ENCODE peak calls at places on chromosomes 7 and 10, in four cellular contexts. One of them, this sample, is unnamed.

GRCh38 chr10:77351386-77351785 is 286.2 kb downstream of the KCNMA1 start:
- DNase-seq in GM12878: no peak
- DNase-seq in K562: no peak
- DNase-seq in HepG2: no peak
- DNase-seq in this sample: no peak

GRCh38 chr10:1747590-1748157 is 10.3 kb upstream of the ADARB2 start:
- DNase-seq in HepG2: no peak
- DNase-seq in GM12878: no peak
- DNase-seq in K562: no peak
- DNase-seq in this sample: no peak

GRCh38 chr10:79322616-79323566 is 24.4 kb upstream of the PPIF start:
- DNase-seq in K562: no peak
- DNase-seq in HepG2: no peak
- DNase-seq in GM12878: peak
- DNase-seq in this sample: no peak

GRCh38 chr7:55019691-55020480 is 1.1 kb downstream of the EGFR start:
- DNase-seq in GM12878: no peak
- DNase-seq in K562: no peak
- DNase-seq in HepG2: no peak
- DNase-seq in this sample: peak

GRCh38 chr7:71777278-71777677 is 634.9 kb downstream of the CALN1 start:
- DNase-seq in K562: no peak
- DNase-seq in HepG2: no peak
- DNase-seq in GM12878: no peak
- DNase-seq in this sample: no peak

GRCh38 chr7:7554647-7555575 is 11.8 kb upstream of the MIOS start:
- DNase-seq in HepG2: no peak
- DNase-seq in GM12878: no peak
- DNase-seq in K562: no peak
- DNase-seq in this sample: no peak

GRCh38 chr10:116263870-116264269 is 9.1 kb downstream of the GFRA1 start:
- DNase-seq in K562: no peak
- DNase-seq in HepG2: no peak
- DNase-seq in GM12878: no peak
- DNase-seq in this sample: no peak

GRCh38 chr10:86261470-86261869 is 105.1 kb downstream of the GRID1 start:
- DNase-seq in GM12878: no peak
- DNase-seq in K562: no peak
- DNase-seq in HepG2: no peak
- DNase-seq in this sample: no peak

GRCh38 chr7:112889834-112890438 is 99.7 kb upstream of the TMEM168 start:
- DNase-seq in HepG2: no peak
- DNase-seq in GM12878: no peak
- DNase-seq in K562: no peak
- DNase-seq in this sample: no peak

GRCh38 chr10:82564353-82565218 is 689.6 kb downstream of the NRG3 start:
- DNase-seq in K562: no peak
- DNase-seq in HepG2: no peak
- DNase-seq in GM12878: no peak
- DNase-seq in this sample: no peak
- TF ChIP-seq ETV6 in K562: no peak
- TF ChIP-seq ETV6 in HepG2: no peak
- TF ChIP-seq ETV6 in GM12878: no peak
- TF ChIP-seq ETV6 in this sample: no peak

GRCh38 chr7:24024689-24025088 is 259.3 kb upstream of the NPY start:
- DNase-seq in HepG2: no peak
- DNase-seq in K562: no peak
- DNase-seq in GM12878: no peak
- DNase-seq in this sample: no peak
- TF ChIP-seq ETV6 in HepG2: no peak
- TF ChIP-seq ETV6 in K562: no peak
- TF ChIP-seq ETV6 in GM12878: no peak
- TF ChIP-seq ETV6 in this sample: no peak

GRCh38 chr7:36469236-36469635 is 79.6 kb downstream of the ANLN start:
- DNase-seq in K562: no peak
- DNase-seq in HepG2: no peak
- DNase-seq in GM12878: no peak
- DNase-seq in this sample: no peak
- TF ChIP-seq ETV6 in K562: no peak
- TF ChIP-seq ETV6 in HepG2: no peak
- TF ChIP-seq ETV6 in GM12878: no peak
- TF ChIP-seq ETV6 in this sample: no peak

GRCh38 chr7:150971242-150972048 is 6.7 kb downstream of the KCNH2 start:
- DNase-seq in HepG2: no peak
- DNase-seq in GM12878: no peak
- DNase-seq in K562: peak
- DNase-seq in this sample: no peak
- TF ChIP-seq ETV6 in HepG2: no peak
- TF ChIP-seq ETV6 in GM12878: no peak
- TF ChIP-seq ETV6 in K562: no peak
- TF ChIP-seq ETV6 in this sample: no peak

DNA sequence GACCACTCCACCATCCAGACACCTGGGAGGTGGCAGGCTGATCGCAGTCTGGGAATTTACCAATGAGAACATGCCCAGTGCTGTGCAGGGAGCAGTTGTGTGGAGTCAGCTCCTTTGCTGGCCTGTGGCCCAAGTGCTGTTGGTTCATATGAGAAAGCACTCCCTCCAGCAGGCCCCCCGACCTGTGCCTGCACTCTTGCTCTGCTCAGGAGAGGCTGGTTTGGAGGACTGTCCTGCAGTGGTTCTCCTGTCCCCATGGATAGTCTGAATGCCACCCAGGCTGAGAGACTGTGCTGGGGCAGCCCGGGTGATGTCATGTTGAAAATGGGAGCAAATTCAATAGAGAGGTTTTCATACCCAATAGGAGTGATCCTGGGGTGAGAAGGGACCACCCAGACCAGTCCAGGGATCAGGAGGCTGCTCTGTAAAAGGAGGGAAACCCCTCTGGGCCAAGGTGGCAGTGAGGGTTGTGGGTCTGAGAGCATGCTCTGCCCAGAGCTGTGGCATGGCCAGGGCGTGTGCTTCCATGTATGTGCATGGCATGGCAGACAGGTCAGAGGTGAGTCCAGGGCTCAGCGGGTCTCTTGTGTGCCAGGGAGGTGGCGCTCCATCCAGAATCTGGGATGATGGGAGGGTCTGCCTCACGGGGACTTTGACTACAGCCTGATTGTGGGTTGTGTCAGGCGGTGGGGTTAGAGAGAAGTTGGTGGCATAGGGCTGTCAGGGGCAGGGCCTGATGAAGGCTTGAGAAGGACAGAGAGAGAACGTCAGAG is 12.8 kb downstream of the ADCY1 start:
- DNase-seq in GM12878: no peak
- DNase-seq in K562: no peak
- DNase-seq in HepG2: no peak
- DNase-seq in this sample: no peak
- TF ChIP-seq ETV6 in GM12878: no peak
- TF ChIP-seq ETV6 in K562: no peak
- TF ChIP-seq ETV6 in HepG2: no peak
- TF ChIP-seq ETV6 in this sample: no peak

GRCh38 chr10:16594106-16594505 is 72.4 kb upstream of the C1QL3 start:
- DNase-seq in GM12878: no peak
- DNase-seq in K562: no peak
- DNase-seq in HepG2: no peak
- DNase-seq in this sample: no peak

GRCh38 chr10:16599662-16600061 is 78.0 kb upstream of the C1QL3 start:
- DNase-seq in HepG2: no peak
- DNase-seq in GM12878: no peak
- DNase-seq in K562: no peak
- DNase-seq in this sample: no peak

GRCh38 chr10:16602104-16602735 is 80.5 kb upstream of the C1QL3 start:
- DNase-seq in HepG2: no peak
- DNase-seq in K562: no peak
- DNase-seq in GM12878: no peak
- DNase-seq in this sample: no peak

GRCh38 chr10:16592327-16592854 is 70.7 kb upstream of the C1QL3 start:
- DNase-seq in K562: no peak
- DNase-seq in GM12878: no peak
- DNase-seq in HepG2: no peak
- DNase-seq in this sample: no peak

DNA sequence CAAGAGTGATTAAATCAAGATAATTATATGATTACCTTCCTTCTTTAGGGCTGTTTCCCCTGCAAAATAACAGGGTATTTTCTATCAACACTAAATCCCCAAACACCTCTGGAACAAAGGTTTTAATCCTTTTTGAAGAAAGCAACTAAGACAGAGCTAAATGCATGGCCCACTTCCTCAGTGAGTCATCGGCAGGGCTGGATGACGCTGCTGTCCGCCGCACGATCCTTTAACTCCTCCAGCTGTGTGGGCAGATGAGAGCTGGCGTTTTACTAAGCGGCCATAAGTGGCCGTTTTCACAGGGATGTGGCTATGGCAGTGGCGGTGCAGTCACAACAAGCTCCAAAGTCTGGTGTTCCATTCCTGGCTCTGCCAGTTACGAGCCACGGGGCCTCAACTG is 76.0 kb upstream of the C1QL3 start:
- DNase-seq in GM12878: no peak
- DNase-seq in K562: peak
- DNase-seq in HepG2: no peak
- DNase-seq in this sample: no peak
- TF ChIP-seq ETV6 in GM12878: no peak
- TF ChIP-seq ETV6 in K562: no peak
- TF ChIP-seq ETV6 in HepG2: no peak
- TF ChIP-seq ETV6 in this sample: no peak

GRCh38 chr10:20811131-20811530 is 86.0 kb downstream of the NEBL start:
- DNase-seq in K562: no peak
- DNase-seq in HepG2: no peak
- DNase-seq in GM12878: no peak
- DNase-seq in this sample: no peak
- TF ChIP-seq ETV6 in K562: no peak
- TF ChIP-seq ETV6 in HepG2: no peak
- TF ChIP-seq ETV6 in GM12878: no peak
- TF ChIP-seq ETV6 in this sample: no peak

GRCh38 chr10:124307531-124308350 is 111.0 kb downstream of the OAT start:
- DNase-seq in GM12878: no peak
- DNase-seq in HepG2: no peak
- DNase-seq in K562: no peak
- DNase-seq in this sample: no peak
- TF ChIP-seq ETV6 in GM12878: no peak
- TF ChIP-seq ETV6 in HepG2: no peak
- TF ChIP-seq ETV6 in K562: no peak
- TF ChIP-seq ETV6 in this sample: no peak

GRCh38 chr7:137096607-137097006 is 228.2 kb downstream of the CHRM2 start:
- DNase-seq in GM12878: no peak
- DNase-seq in K562: no peak
- DNase-seq in HepG2: no peak
- DNase-seq in this sample: no peak
- TF ChIP-seq ETV6 in GM12878: no peak
- TF ChIP-seq ETV6 in K562: no peak
- TF ChIP-seq ETV6 in HepG2: no peak
- TF ChIP-seq ETV6 in this sample: no peak